ENCODE peak calls at places on chromosomes 11 and 22, in four cellular contexts. Y is ureter, J is HT1080, B is brain microvascular endothelial cell. N is an unnamed sample.

GRCh38 chr22:38347181-38347943 is 30.1 kb upstream of the CSNK1E start:
- DNase-seq in Y (peak; percentile 39), J (no peak), B (no peak), N (no peak)

GRCh38 chr22:36457688-36458450 is 23.6 kb downstream of the TXN2 start:
- DNase-seq in Y (no peak), J (no peak), B (no peak), N (no peak)

GRCh38 chr11:3002871-3003270 is 10.7 kb upstream of the NAP1L4 start:
- DNase-seq in Y (no peak), J (no peak), B (no peak), N (no peak)

GRCh38 chr11:1549355-1550330 is 22.4 kb downstream of the DUSP8 start:
- DNase-seq in Y (no peak), J (no peak), B (no peak), N (no peak)

GRCh38 chr22:35582861-35583670 is 34.1 kb downstream of the MB start:
- DNase-seq in Y (peak; percentile 63), J (peak; percentile 70), B (peak; percentile 35), N (peak; percentile 56)

GRCh38 chr22:44261861-44262595 is 50.7 kb downstream of the SHISAL1 start:
- DNase-seq in Y (no peak), J (no peak), B (no peak), N (no peak)

GRCh38 chr11:32891657-32892354 is 805 bp upstream of the QSER1 start:
- DNase-seq in Y (no peak), J (peak; percentile 8), B (no peak), N (no peak)

GRCh38 chr11:78419327-78419726 is 1.7 kb upstream of the GAB2 start:
- DNase-seq in Y (peak; percentile 59), J (peak; percentile 60), B (peak; percentile 98), N (peak; percentile 65)

GRCh38 chr11:64694821-64695365 is 28.1 kb downstream of the NRXN2 start:
- DNase-seq in Y (no peak), J (no peak), B (no peak), N (peak; percentile 28)

GRCh38 chr22:46175631-46176030 is 25.3 kb downstream of the PPARA start:
- DNase-seq in Y (no peak), J (peak; percentile 40), B (no peak), N (peak; percentile 49)

GRCh38 chr11:61369372-61370348 is 7.5 kb downstream of the TMEM138 start:
- DNase-seq in Y (peak; percentile 78), J (no peak), B (peak; percentile 86), N (peak; percentile 57)

GRCh38 chr22:17984114-17984513 is 40.2 kb downstream of the MICAL3 start:
- DNase-seq in Y (no peak), J (peak; percentile 39), B (no peak), N (peak; percentile 31)

GRCh38 chr11:95499516-95500135 is 268.6 kb upstream of the SESN3 start:
- DNase-seq in Y (no peak), J (peak; percentile 76), B (no peak), N (no peak)

GRCh38 chr11:86674965-86675364 is 2.5 kb upstream of the ME3 start:
- DNase-seq in Y (no peak), J (no peak), B (no peak), N (no peak)

GRCh38 chr11:27204527-27204926 is 158.5 kb downstream of the CCDC34 start:
- DNase-seq in Y (no peak), J (no peak), B (no peak), N (no peak)

GRCh38 chr11:64130618-64131017 is 35.3 kb downstream of the MACROD1 start:
- DNase-seq in Y (no peak), J (no peak), B (no peak), N (no peak)

GRCh38 chr11:75342231-75342918 is 9.1 kb downstream of the ARRB1 start:
- DNase-seq in Y (no peak), J (no peak), B (no peak), N (no peak)

GRCh38 chr11:17350455-17351170 is 987 bp upstream of the NCR3LG1 start:
- DNase-seq in Y (no peak), J (no peak), B (no peak), N (no peak)

GRCh38 chr11:120032766-120033390 is 105.0 kb downstream of the TRIM29 start:
- DNase-seq in Y (no peak), J (no peak), B (no peak), N (no peak)

GRCh38 chr11:121391914-121392313 is 60.2 kb upstream of the SORL1 start:
- DNase-seq in Y (peak; percentile 69), J (no peak), B (no peak), N (no peak)

GRCh38 chr11:130071211-130071712 is 1.6 kb downstream of the APLP2 start:
- DNase-seq in Y (no peak), J (no peak), B (no peak), N (peak; percentile 26)

GRCh38 chr22:17213976-17214375 is 5.3 kb downstream of the ADA2 start:
- DNase-seq in Y (peak; percentile 56), J (no peak), B (peak; percentile 27), N (no peak)

GRCh38 chr11:107840120-107840479 is 18.5 kb downstream of the SLC35F2 start:
- DNase-seq in Y (peak; percentile 44), J (no peak), B (no peak), N (no peak)

GRCh38 chr22:45482169-45482568 is 20.5 kb upstream of the FBLN1 start:
- DNase-seq in Y (no peak), J (no peak), B (no peak), N (no peak)

GRCh38 chr22:47629791-47630655 is 867.6 kb downstream of the TBC1D22A start:
- DNase-seq in Y (no peak), J (no peak), B (no peak), N (no peak)